ENCODE peak calls at places on chromosomes 11 and 22, in five cellular contexts. Z is uterus, W is fibroblast of lung, J is hepatocyte, P is esophagus squamous epithelium. Y is an unnamed sample.

GRCh38 chr11:36233226-36233625 is 56.0 kb downstream of the COMMD9 start:
- DNase-seq in Z (no peak), W (peak), J (no peak), P (no peak), Y (no peak)

GRCh38 chr22:47043835-47044721 is 281.6 kb downstream of the TBC1D22A start:
- DNase-seq in Z (no peak), W (peak), J (peak), P (no peak), Y (no peak)

GRCh38 chr11:133515075-133515474 is 17.2 kb downstream of the OPCML start:
- DNase-seq in Z (no peak), W (no peak), J (no peak), P (no peak), Y (no peak)

GRCh38 chr11:12822623-12823022 is 148.4 kb downstream of the TEAD1 start:
- DNase-seq in Z (no peak), W (no peak), J (no peak), P (no peak), Y (no peak)

GRCh38 chr11:70281114-70281729 is 10.7 kb downstream of the PPFIA1 start:
- DNase-seq in Z (peak), W (peak), J (no peak), P (no peak), Y (no peak)

GRCh38 chr22:20087319-20088262 is 7.5 kb downstream of the DGCR8 start:
- DNase-seq in Z (no peak), W (no peak), J (no peak), P (no peak), Y (no peak)

GRCh38 chr22:41831828-41832552 is 915 bp upstream of the SREBF2 start:
- DNase-seq in Z (no peak), W (no peak), J (no peak), P (no peak), Y (no peak)

GRCh38 chr11:97751405-97751804 is 1269.3 kb upstream of the CNTN5 start:
- DNase-seq in Z (no peak), W (no peak), J (no peak), P (no peak), Y (no peak)

GRCh38 chr22:37811867-37812266 is 4.1 kb downstream of the GCAT start:
- DNase-seq in Z (no peak), W (no peak), J (no peak), P (no peak), Y (no peak)

GRCh38 chr11:12235945-12236743 is 125.8 kb downstream of the MICAL2 start:
- DNase-seq in Z (no peak), W (peak), J (peak), P (no peak), Y (peak)

GRCh38 chr11:11211888-11212287 is 141.2 kb downstream of the CSNK2A3 start:
- DNase-seq in Z (no peak), W (no peak), J (no peak), P (no peak), Y (no peak)

GRCh38 chr22:40728731-40729189 is 49.5 kb downstream of the MCHR1 start:
- DNase-seq in Z (no peak), W (peak), J (peak), P (no peak), Y (peak)

GRCh38 chr11:83557638-83558037 is 271.5 kb upstream of the CCDC90B start:
- DNase-seq in Z (no peak), W (no peak), J (no peak), P (no peak), Y (no peak)

GRCh38 chr11:16028406-16028805 is 327.9 kb downstream of the SOX6 start:
- DNase-seq in Z (no peak), W (peak), J (no peak), P (no peak), Y (peak)

GRCh38 chr22:25841775-25842174 is 99.8 kb downstream of the MYO18B start:
- DNase-seq in Z (no peak), W (no peak), J (no peak), P (no peak), Y (no peak)

GRCh38 chr22:48703265-48703941 is 1124.3 kb downstream of the BRD1 start:
- DNase-seq in Z (no peak), W (no peak), J (no peak), P (no peak), Y (no peak)

GRCh38 chr22:48704335-48704734 is 1123.3 kb downstream of the BRD1 start:
- DNase-seq in Z (no peak), W (no peak), J (no peak), P (no peak), Y (no peak)

GRCh38 chr22:48700566-48701295 is 1126.9 kb downstream of the BRD1 start:
- DNase-seq in Z (no peak), W (no peak), J (no peak), P (no peak), Y (no peak)

GRCh38 chr22:48701296-48702030 is 1126.2 kb downstream of the BRD1 start:
- DNase-seq in Z (no peak), W (no peak), J (no peak), P (no peak), Y (no peak)

DNA sequence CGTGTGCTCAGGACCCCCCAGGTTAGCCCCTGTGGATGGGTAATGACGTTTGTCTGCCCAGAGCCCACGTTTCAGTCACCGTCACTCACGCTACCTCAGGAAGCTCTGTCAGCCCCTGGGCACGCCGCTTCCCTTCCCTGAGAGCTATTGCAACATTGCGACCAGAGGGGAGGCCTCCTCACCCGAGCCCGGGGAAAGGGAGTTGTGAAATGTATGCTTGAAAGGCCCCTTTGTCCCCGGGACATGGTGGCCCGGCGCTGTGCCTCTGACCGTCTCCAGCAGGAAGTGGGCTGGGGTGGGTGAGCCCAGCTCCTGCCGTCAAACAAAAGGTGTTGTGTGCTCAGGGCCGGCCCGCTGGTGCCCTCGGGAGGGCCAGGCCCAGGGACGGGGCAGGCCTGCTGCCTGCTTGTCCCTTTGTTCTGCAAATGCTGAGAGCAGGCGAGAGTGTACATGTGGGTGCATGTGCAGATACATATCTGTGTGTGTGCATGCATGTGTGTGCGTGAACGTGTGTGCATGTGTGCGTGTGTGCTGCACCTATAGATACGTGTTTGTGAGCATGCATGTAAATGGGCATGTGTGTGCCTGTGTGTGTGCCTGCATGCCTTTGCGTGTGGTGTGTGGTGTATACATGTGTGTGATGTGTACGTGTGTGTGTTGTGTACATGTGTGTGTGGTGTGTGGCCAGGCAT is 1125.0 kb downstream of the BRD1 start:
- DNase-seq in Z (no peak), W (no peak), J (peak), P (no peak), Y (no peak)
- H3K4me3 ChIP-seq in Z (no peak), W (no peak), J (no peak), P (no peak), Y (no peak)

DNA sequence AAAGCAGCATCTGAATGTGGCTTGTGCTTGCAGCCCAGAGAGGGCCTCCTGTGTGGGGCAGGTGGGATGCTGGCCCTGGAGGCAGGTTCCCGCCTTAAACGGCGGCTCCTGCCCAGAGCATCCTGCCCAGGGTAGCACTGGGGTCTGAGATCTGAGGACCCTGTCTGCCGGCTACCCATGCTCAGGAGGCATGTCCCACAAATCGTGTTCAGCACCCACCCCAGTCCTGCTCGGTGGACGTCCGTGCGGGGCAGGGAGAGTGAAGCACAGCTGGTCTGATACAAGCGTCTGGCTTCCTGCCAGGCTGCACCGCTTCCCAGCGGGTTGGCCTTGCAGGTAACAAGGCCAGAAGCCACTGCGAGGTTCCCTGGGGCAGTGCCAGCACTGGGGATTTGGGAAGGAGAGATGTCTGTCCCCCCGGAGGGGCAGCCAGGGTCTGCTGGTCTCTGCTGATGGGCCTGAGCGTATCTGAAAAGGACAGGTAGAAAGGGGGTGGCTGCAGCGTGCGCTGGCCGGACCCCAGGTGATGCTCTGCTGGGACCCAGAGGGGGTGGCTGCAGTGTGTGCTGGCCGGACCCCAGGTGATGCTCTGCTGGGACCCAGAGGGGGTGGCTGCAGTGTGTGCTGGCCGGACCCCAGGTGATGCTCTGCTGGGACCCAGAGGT is 3.6 kb downstream of the TRABD start:
- DNase-seq in Z (no peak), W (no peak), J (no peak), P (no peak), Y (no peak)
- H3K27ac ChIP-seq in Z (peak), W (no peak), J (peak), P (peak), Y (peak)

GRCh38 chr22:35961480-35961902 is 67.1 kb downstream of the RBFOX2 start:
- DNase-seq in Z (peak), W (peak), J (peak), P (no peak), Y (peak)
- H3K4me3 ChIP-seq in Z (no peak), W (no peak), J (no peak), P (no peak), Y (no peak)

GRCh38 chr11:44870615-44871176 is 80.0 kb downstream of the TP53I11 start:
- DNase-seq in Z (no peak), W (no peak), J (no peak), P (no peak), Y (no peak)

GRCh38 chr11:44868021-44868420 is 82.7 kb downstream of the TP53I11 start:
- DNase-seq in Z (no peak), W (no peak), J (no peak), P (no peak), Y (no peak)

GRCh38 chr11:44870142-44870541 is 80.5 kb downstream of the TP53I11 start:
- DNase-seq in Z (no peak), W (no peak), J (no peak), P (no peak), Y (no peak)

GRCh38 chr11:44866301-44866700 is 84.4 kb downstream of the TP53I11 start:
- DNase-seq in Z (no peak), W (no peak), J (no peak), P (no peak), Y (no peak)

GRCh38 chr11:44868455-44869421 is 81.9 kb downstream of the TP53I11 start:
- DNase-seq in Z (no peak), W (no peak), J (no peak), P (no peak), Y (no peak)
- H3K27ac ChIP-seq in Z (peak), W (no peak), J (no peak), P (peak), Y (peak)

GRCh38 chr22:44786136-44786535 is 33.8 kb downstream of the ARHGAP8 start:
- DNase-seq in Z (no peak), W (no peak), J (no peak), P (no peak), Y (no peak)

GRCh38 chr22:44783091-44783490 is 30.7 kb downstream of the ARHGAP8 start:
- DNase-seq in Z (no peak), W (no peak), J (no peak), P (no peak), Y (no peak)

GRCh38 chr22:44786610-44787009 is 34.2 kb downstream of the ARHGAP8 start:
- DNase-seq in Z (no peak), W (no peak), J (no peak), P (no peak), Y (no peak)

GRCh38 chr22:44783581-44783980 is 31.2 kb downstream of the ARHGAP8 start:
- DNase-seq in Z (no peak), W (no peak), J (no peak), P (no peak), Y (no peak)

DNA sequence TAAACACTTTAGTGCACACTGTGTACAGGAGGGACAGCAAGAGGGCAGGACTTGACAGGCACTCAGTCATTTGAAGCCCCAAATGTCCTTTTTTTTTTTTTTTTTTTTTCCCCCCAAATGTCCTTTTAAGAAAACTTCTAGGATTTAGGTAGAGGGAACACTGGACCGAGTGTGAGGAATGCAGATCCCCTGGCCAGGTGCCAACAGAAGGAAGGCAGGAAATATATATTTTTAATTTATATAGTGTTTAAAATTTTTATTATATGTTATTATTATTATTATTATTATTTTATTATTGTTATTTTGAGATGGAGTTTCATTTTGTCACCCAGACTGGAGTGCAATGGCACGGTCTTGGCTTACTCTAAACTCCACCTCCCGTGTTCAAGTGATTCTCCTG is 35.5 kb downstream of the ARHGAP8 start:
- DNase-seq in Z (no peak), W (no peak), J (no peak), P (no peak), Y (no peak)
- H3K4me3 ChIP-seq in Z (no peak), W (no peak), J (no peak), P (no peak), Y (no peak)

GRCh38 chr22:45306139-45306538 is 3.6 kb upstream of the FAM118A start:
- DNase-seq in Z (no peak), W (no peak), J (no peak), P (no peak), Y (no peak)

GRCh38 chr22:45309422-45310227 is at the start of gene FAM118A:
- DNase-seq in Z (peak), W (peak), J (peak), P (peak), Y (peak)

GRCh38 chr22:45311033-45311531 is 1.3 kb downstream of the FAM118A start:
- DNase-seq in Z (no peak), W (no peak), J (peak), P (no peak), Y (no peak)

GRCh38 chr22:45310331-45311032 is 748 bp downstream of the FAM118A start:
- DNase-seq in Z (no peak), W (no peak), J (no peak), P (no peak), Y (no peak)

GRCh38 chr22:45308624-45309421 is 911 bp upstream of the FAM118A start:
- DNase-seq in Z (peak), W (no peak), J (no peak), P (no peak), Y (no peak)
- H3K27ac ChIP-seq in Z (peak), W (peak), J (peak), P (peak), Y (peak)

DNA sequence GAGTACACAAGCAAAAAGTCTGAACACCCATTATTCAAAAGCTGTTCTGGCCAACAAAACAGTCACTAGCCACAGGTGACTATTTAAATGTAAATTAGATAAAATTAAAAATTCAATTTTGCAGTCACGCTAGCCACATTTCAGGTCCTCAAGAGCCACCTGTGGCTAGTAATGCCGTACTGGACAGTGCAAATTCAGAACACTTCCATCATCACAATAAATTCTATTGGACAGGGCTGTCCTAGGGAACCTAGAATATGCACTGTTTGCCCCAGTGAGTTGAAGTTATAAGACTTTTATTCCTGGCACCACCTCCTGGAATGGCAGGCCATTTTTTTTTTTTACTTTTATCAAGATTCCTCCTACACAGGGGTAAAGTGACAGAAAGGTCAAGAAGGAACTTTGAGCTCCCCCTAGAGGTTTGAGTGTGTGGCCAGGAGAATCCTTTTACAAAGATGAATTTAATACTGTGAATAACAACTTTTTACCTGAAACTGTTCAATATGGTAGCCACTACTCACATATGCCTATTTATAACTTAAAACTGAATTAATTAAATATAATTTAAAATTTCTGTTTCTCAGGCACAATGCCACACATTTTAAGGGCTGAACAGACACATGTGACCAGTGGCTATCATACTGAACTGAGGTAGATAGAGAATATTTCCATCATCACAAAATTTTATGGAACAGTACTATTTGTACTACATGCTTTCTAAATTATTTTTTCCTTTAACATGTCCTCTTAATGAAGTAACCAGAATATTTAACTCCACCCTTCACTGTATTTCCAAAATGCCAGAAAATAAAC is 6.5 kb downstream of the MSANTD2 start:
- DNase-seq in Z (no peak), W (peak), J (peak), P (no peak), Y (peak)
- H3K4me3 ChIP-seq in Z (no peak), W (no peak), J (no peak), P (no peak), Y (no peak)